ENCODE peak calls at places on chromosomes 6 and 20, in four cellular contexts. O is NCI-H510A, C is germinal center, U is hippocampal formation. G is an unnamed sample.

GRCh38 chr6:15929685-15930084 is 199.2 kb upstream of the MYLIP start:
- DNase-seq in O (no peak), C (no peak), U (no peak), G (no peak)

GRCh38 chr6:130848945-130849344 is 21.7 kb downstream of the SMLR1 start:
- DNase-seq in O (no peak), C (peak), U (no peak), G (no peak)

GRCh38 chr6:109308018-109308492 is 74.2 kb downstream of the CD164 start:
- DNase-seq in O (no peak), C (no peak), U (no peak), G (no peak)

GRCh38 chr20:23407770-23408467 is 13.4 kb downstream of the NAPB start:
- DNase-seq in O (no peak), C (no peak), U (no peak), G (no peak)

GRCh38 chr20:51042064-51042463 is 19.2 kb upstream of the KCNG1 start:
- DNase-seq in O (no peak), C (no peak), U (no peak), G (no peak)

GRCh38 chr6:110562316-110562915 is 86.0 kb upstream of the SLC22A16 start:
- DNase-seq in O (no peak), C (no peak), U (no peak), G (no peak)

GRCh38 chr6:149723771-149724417 is 6.0 kb upstream of the LATS1 start:
- DNase-seq in O (no peak), C (peak), U (peak), G (peak)

GRCh38 chr6:139695361-139695760 is 320.9 kb upstream of the CITED2 start:
- DNase-seq in O (no peak), C (no peak), U (no peak), G (no peak)

GRCh38 chr6:71279321-71279720 is 9.3 kb upstream of the OGFRL1 start:
- DNase-seq in O (no peak), C (no peak), U (no peak), G (no peak)

GRCh38 chr6:32668226-32668747 is 1.8 kb upstream of the HLA-DQB1 start:
- DNase-seq in O (no peak), C (peak), U (peak), G (no peak)

GRCh38 chr20:4227085-4227821 is 211.9 kb upstream of the RNF24 start:
- DNase-seq in O (no peak), C (no peak), U (no peak), G (no peak)

GRCh38 chr6:6220718-6221117 is 99.7 kb downstream of the F13A1 start:
- DNase-seq in O (no peak), C (no peak), U (no peak), G (no peak)

GRCh38 chr6:39076086-39076992 is 27.8 kb downstream of the GLP1R start:
- DNase-seq in O (no peak), C (no peak), U (no peak), G (no peak)

GRCh38 chr6:71388068-71388744 is 99.6 kb downstream of the OGFRL1 start:
- DNase-seq in O (no peak), C (no peak), U (no peak), G (no peak)

GRCh38 chr6:106244521-106244920 is 81.0 kb downstream of the ATG5 start:
- DNase-seq in O (no peak), C (no peak), U (no peak), G (no peak)

GRCh38 chr6:169810066-169810989 is 58.9 kb downstream of the ERMARD start:
- DNase-seq in O (no peak), C (no peak), U (no peak), G (no peak)

GRCh38 chr6:151690303-151690702 is 117.2 kb upstream of the ESR1 start:
- DNase-seq in O (no peak), C (peak), U (no peak), G (no peak)

GRCh38 chr20:59682603-59683002 is 78.3 kb downstream of the PHACTR3 start:
- DNase-seq in O (no peak), C (no peak), U (no peak), G (no peak)

GRCh38 chr6:27812805-27813626 is 99.2 kb downstream of the OR2B2 start:
- DNase-seq in O (no peak), C (no peak), U (no peak), G (no peak)

GRCh38 chr20:49821850-49822249 is 9.2 kb downstream of the SLC9A8 start:
- DNase-seq in O (no peak), C (no peak), U (no peak), G (no peak)

GRCh38 chr6:24603241-24603640 is 42.8 kb downstream of the KIAA0319 start:
- DNase-seq in O (no peak), C (no peak), U (no peak), G (no peak)

GRCh38 chr6:20328266-20328946 is 73.3 kb upstream of the E2F3 start:
- DNase-seq in O (no peak), C (no peak), U (no peak), G (no peak)